ENCODE peak calls at places on chromosome 15, in eight cellular contexts. K, T, Z, N, E, J, B and X are unnamed samples.

GRCh38 chr15:69451951-69452701 is 492 bp upstream of the RPLP1 start:
- DNase-seq in K (peak), T (no peak), Z (no peak), N (no peak), E (no peak), J (peak), B (peak), X (peak)

GRCh38 chr15:80828796-80829195 is 49.6 kb downstream of the CEMIP start:
- DNase-seq in K (no peak), T (no peak), Z (no peak), N (no peak), E (no peak), J (no peak), B (no peak), X (no peak)

GRCh38 chr15:92808611-92809063 is 91.5 kb upstream of the CHD2 start:
- DNase-seq in K (no peak), T (no peak), Z (peak), N (peak), E (peak), J (peak), B (peak), X (no peak)

GRCh38 chr15:81781316-81781868 is 264.4 kb downstream of the MEX3B start:
- DNase-seq in K (no peak), T (no peak), Z (no peak), N (no peak), E (no peak), J (no peak), B (no peak), X (no peak)

GRCh38 chr15:40697916-40698315 is 2.9 kb downstream of the RAD51 start:
- DNase-seq in K (no peak), T (no peak), Z (no peak), N (no peak), E (no peak), J (no peak), B (no peak), X (no peak)

GRCh38 chr15:41965441-41966413 is 6.6 kb downstream of the EHD4 start:
- DNase-seq in K (no peak), T (no peak), Z (peak), N (no peak), E (no peak), J (no peak), B (no peak), X (no peak)

GRCh38 chr15:80199366-80199765 is 46.6 kb downstream of the FAH start:
- DNase-seq in K (no peak), T (no peak), Z (no peak), N (no peak), E (no peak), J (no peak), B (no peak), X (no peak)

GRCh38 chr15:101099183-101099582 is 152.7 kb downstream of the CHSY1 start:
- DNase-seq in K (no peak), T (no peak), Z (no peak), N (no peak), E (no peak), J (no peak), B (peak), X (peak)

GRCh38 chr15:34216527-34217270 is 6.8 kb upstream of the KATNBL1 start:
- DNase-seq in K (no peak), T (no peak), Z (no peak), N (no peak), E (no peak), J (no peak), B (no peak), X (no peak)

GRCh38 chr15:76062282-76062681 is 2.5 kb downstream of the TMEM266 start:
- DNase-seq in K (no peak), T (no peak), Z (no peak), N (no peak), E (no peak), J (no peak), B (no peak), X (peak)

GRCh38 chr15:92638709-92639365 is 16.7 kb downstream of the FAM174B start:
- DNase-seq in K (no peak), T (no peak), Z (no peak), N (no peak), E (peak), J (no peak), B (no peak), X (no peak)

GRCh38 chr15:91552555-91552954 is 301.0 kb upstream of the SLCO3A1 start:
- DNase-seq in K (no peak), T (no peak), Z (no peak), N (no peak), E (no peak), J (no peak), B (no peak), X (no peak)

GRCh38 chr15:28918141-28918983 is 32.6 kb downstream of the APBA2 start:
- DNase-seq in K (no peak), T (no peak), Z (no peak), N (no peak), E (peak), J (peak), B (no peak), X (no peak)

GRCh38 chr15:87557871-87558270 is 698.7 kb downstream of the NTRK3 start:
- DNase-seq in K (no peak), T (no peak), Z (no peak), N (no peak), E (no peak), J (no peak), B (no peak), X (peak)

DNA sequence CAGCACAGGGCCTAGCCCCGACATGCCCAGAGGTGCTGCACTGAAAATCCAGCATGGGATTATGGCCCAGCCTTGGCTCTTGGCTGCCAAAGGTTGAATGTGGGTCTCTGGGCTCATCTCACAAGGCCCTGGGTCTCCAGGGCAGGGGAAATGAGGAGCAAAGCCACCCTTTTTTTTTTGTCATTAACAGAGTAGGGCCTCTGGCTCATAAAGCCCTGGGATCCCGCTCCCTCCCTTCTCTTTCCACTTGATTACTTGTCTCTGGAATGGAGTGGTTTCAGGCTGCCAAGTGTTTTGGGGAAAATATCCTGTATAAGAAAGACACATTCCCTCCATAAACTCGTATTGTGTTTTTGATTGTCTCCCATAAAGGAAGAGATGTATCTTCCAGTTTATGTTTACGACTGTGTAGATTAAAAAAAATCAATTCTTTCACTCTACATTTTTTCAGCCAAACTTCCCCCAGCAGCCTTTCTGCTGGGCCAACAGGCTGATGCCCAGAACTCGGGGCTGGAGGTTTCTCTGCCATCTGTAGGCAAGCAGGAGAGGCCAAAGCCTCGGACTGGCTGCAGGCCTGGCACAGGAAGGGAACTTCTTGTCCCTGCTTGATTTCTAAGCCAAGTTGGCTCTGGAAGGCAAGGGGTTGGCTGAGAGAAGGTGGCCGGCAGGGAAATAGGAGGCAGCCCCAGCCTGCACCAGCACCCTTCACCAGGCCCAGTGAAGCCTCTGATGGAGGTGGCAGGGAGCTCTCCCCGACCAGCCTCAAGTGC is 49.4 kb upstream of the INSYN1 start:
- DNase-seq in K (no peak), T (no peak), Z (peak), N (peak), E (no peak), J (no peak), B (peak), X (no peak)
- TF ChIP-seq CTCF in K (no peak), T (no peak), Z (no peak), N (no peak), E (no peak), J (no peak), B (no peak), X (no peak)

GRCh38 chr15:57220220-57220619 is 156.1 kb upstream of the CGNL1 start:
- DNase-seq in K (no peak), T (no peak), Z (no peak), N (no peak), E (no peak), J (peak), B (no peak), X (no peak)

GRCh38 chr15:57218826-57219576 is 157.3 kb upstream of the CGNL1 start:
- DNase-seq in K (peak), T (no peak), Z (no peak), N (no peak), E (no peak), J (peak), B (no peak), X (peak)

GRCh38 chr15:57215371-57215770 is 160.9 kb upstream of the CGNL1 start:
- DNase-seq in K (no peak), T (no peak), Z (no peak), N (no peak), E (no peak), J (no peak), B (no peak), X (no peak)

GRCh38 chr15:57216288-57216687 is 160.0 kb upstream of the CGNL1 start:
- DNase-seq in K (no peak), T (no peak), Z (no peak), N (no peak), E (no peak), J (peak), B (no peak), X (peak)

GRCh38 chr15:57217716-57218598 is 158.3 kb upstream of the CGNL1 start:
- DNase-seq in K (no peak), T (no peak), Z (no peak), N (no peak), E (no peak), J (no peak), B (no peak), X (no peak)
- H3K4me3 ChIP-seq in K (peak), T (no peak), Z (no peak), N (no peak), E (no peak), J (peak), B (no peak), X (no peak)

GRCh38 chr15:95829062-95829461 is 501.4 kb upstream of the NR2F2 start:
- DNase-seq in K (no peak), T (no peak), Z (no peak), N (no peak), E (no peak), J (no peak), B (no peak), X (no peak)

GRCh38 chr15:95825198-95825597 is 505.3 kb upstream of the NR2F2 start:
- DNase-seq in K (no peak), T (no peak), Z (no peak), N (no peak), E (no peak), J (no peak), B (no peak), X (no peak)

GRCh38 chr15:95826388-95826781 is 504.1 kb upstream of the NR2F2 start:
- DNase-seq in K (no peak), T (no peak), Z (no peak), N (no peak), E (no peak), J (no peak), B (no peak), X (no peak)

GRCh38 chr15:95825672-95826387 is 504.7 kb upstream of the NR2F2 start:
- DNase-seq in K (no peak), T (no peak), Z (no peak), N (no peak), E (no peak), J (no peak), B (no peak), X (no peak)

GRCh38 chr15:95826831-95827230 is 503.7 kb upstream of the NR2F2 start:
- DNase-seq in K (no peak), T (no peak), Z (no peak), N (no peak), E (no peak), J (no peak), B (no peak), X (peak)
- TF ChIP-seq CTCF in K (peak), T (no peak), Z (no peak), N (no peak), E (no peak), J (peak), B (no peak), X (peak)

DNA sequence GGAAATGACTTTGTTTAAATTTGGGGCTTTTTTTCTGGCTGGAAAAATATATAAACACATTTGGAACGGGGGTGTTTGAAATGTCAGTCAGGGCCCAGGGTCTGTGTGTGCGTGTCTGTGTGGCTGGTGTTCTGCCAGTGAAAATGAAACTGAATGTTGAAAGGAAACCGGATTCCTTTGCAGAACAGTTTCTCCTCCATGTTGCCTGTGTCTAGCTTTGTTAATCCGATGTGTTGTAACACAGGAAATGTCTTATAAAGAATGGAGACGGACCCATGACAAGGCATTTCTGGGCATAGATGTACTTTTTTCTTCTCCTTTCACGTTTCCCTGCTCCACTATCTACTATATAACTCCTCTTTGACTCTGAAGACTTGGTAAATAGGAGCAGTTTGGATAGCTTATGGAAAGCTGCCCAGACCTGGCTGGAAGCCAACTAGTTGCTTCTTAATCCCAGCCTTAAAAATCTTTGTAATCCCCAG is 2.8 kb downstream of the SQOR start:
- DNase-seq in K (peak), T (peak), Z (peak), N (peak), E (no peak), J (peak), B (peak), X (peak)
- H3K4me3 ChIP-seq in K (no peak), T (peak), Z (no peak), N (peak), E (peak), J (peak), B (peak), X (peak)